ENCODE peak calls at places on chromosome 13, in eight cellular contexts. D is SK-N-SH; K is stomach; H is AG04450; C is left lung; Q is neuronal stem cell; V is endodermal cell; O is CD8-positive, alpha-beta T cell. E is an unnamed sample.

GRCh38 chr13:104006625-104007061 is 940.4 kb upstream of the SLC10A2 start:
- DNase-seq in H (no peak), C (no peak), O (no peak), Q (no peak), K (no peak), D (peak; percentile 31), V (no peak), E (no peak)

GRCh38 chr13:52103386-52103785 is 25.5 kb downstream of the NEK5 start:
- DNase-seq in H (no peak), O (no peak), C (no peak), D (no peak), V (no peak), Q (no peak), K (no peak), E (no peak)

GRCh38 chr13:27117947-27118346 is 53.7 kb downstream of the USP12 start:
- DNase-seq in C (no peak), K (no peak), D (no peak), V (no peak), O (no peak), Q (no peak), H (no peak), E (no peak)

GRCh38 chr13:30346159-30346788 is 38.9 kb upstream of the KATNAL1 start:
- DNase-seq in V (no peak), H (no peak), D (no peak), Q (no peak), C (no peak), K (peak; percentile 59), O (peak; percentile 56), E (no peak)

GRCh38 chr13:76522083-76522755 is 364.0 kb downstream of the KCTD12 start:
- DNase-seq in O (no peak), V (peak; percentile 64), D (peak; percentile 67), Q (no peak), H (no peak), C (no peak), K (no peak), E (no peak)

GRCh38 chr13:34779171-34779570 is 162.9 kb upstream of the NBEA start:
- DNase-seq in H (no peak), V (no peak), K (no peak), Q (no peak), O (no peak), C (no peak), D (no peak), E (no peak)

GRCh38 chr13:40394304-40394983 is 272.0 kb downstream of the FOXO1 start:
- DNase-seq in H (no peak), V (no peak), K (no peak), C (no peak), Q (no peak), D (no peak), O (no peak), E (no peak)

GRCh38 chr13:68350554-68350953 is 1120.4 kb upstream of the PCDH9 start:
- DNase-seq in Q (no peak), V (no peak), D (no peak), C (no peak), O (no peak), H (no peak), K (no peak), E (no peak)

GRCh38 chr13:95754069-95754468 is 77.1 kb downstream of the DNAJC3 start:
- DNase-seq in K (no peak), D (no peak), V (no peak), C (no peak), O (no peak), H (no peak), Q (no peak), E (no peak)

GRCh38 chr13:39273953-39274352 is 235.7 kb downstream of the NHLRC3 start:
- DNase-seq in Q (no peak), V (peak; percentile 67), D (no peak), O (no peak), H (no peak), K (peak; percentile 33), C (no peak), E (peak; percentile 54)

GRCh38 chr13:23161176-23161825 is 19.5 kb upstream of the SGCG start:
- DNase-seq in K (no peak), D (no peak), Q (no peak), C (no peak), H (no peak), O (no peak), V (no peak), E (no peak)

GRCh38 chr13:39566216-39566869 is 36.6 kb downstream of the LHFPL6 start:
- DNase-seq in Q (no peak), K (no peak), H (no peak), C (no peak), D (no peak), O (no peak), V (no peak), E (no peak)

GRCh38 chr13:74562381-74562780 is 428.2 kb upstream of the KLF12 start:
- DNase-seq in O (no peak), Q (no peak), C (no peak), K (no peak), V (no peak), D (no peak), H (no peak), E (no peak)

GRCh38 chr13:44340508-44340907 is 33.1 kb upstream of the SERP2 start:
- DNase-seq in K (no peak), H (no peak), D (no peak), Q (no peak), C (no peak), V (no peak), O (no peak), E (no peak)

GRCh38 chr13:42305503-42305902 is 33.6 kb downstream of the AKAP11 start:
- DNase-seq in K (no peak), Q (no peak), D (no peak), V (no peak), H (no peak), C (no peak), O (no peak), E (no peak)

DNA sequence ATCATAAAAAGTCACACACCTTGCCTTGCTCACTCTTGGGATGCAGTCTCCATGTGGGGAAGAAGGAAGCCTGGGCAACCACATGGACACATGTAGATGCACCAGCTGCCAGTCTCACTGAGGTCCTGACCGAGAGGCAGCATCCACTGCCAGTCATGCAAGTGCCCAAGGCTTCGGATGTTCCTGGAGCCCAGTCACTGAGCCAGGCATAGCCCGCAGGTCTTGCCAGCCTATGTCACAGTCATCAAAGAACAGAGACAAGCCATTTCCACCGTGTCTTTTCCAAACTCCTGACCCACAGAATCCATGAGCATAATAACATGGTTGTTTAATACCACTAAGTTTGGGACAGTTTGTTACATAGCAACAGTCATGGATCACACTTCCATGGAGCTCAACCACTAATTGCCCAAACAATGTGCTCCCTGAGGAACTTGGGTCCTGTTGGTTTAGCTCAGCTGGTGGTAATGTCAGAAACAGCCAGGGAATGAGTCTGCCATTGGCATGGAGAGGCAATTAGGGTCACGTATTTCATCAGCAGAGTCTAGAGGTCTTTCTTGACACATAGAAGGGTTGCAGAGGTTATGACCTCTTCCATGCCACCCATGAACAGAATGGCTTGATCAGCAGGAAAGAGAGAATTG is 21.5 kb downstream of the STARD13 start:
- DNase-seq in Q (no peak), H (no peak), K (no peak), D (no peak), O (no peak), V (no peak), C (no peak), E (no peak)
- H3K4me3 ChIP-seq in Q (no peak overlapping the region), H (no peak overlapping the region), K (no peak overlapping the region), D (no peak overlapping the region), O (no peak overlapping the region), V (no peak overlapping the region), C (no peak overlapping the region), E (no peak overlapping the region)

DNA sequence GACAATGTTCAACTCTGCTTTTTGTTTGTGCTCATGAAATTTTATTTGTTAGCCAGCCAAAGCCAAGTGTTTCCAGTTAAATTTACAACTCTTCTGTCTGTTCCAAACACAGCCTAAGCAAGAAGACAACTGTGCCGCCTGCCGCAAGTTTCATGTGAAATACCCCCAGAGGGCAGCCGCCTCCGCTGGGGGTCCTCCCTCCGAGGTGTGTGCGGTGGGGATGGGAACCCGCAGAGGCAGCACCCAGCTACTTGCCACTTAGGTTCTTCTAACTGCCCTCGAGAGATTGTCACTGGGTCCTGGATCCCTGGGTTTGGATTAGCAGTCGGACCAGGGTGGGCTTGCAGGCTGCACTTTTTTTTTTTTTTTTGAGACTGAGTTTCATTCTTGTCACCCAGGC is 28.5 kb downstream of the ATP11A start:
- DNase-seq in C (peak; percentile 24), H (no peak), O (no peak), K (no peak), V (no peak), D (no peak), Q (no peak), E (no peak)
- H3K27ac ChIP-seq in C (no peak overlapping the region), H (no peak overlapping the region), O (no peak overlapping the region), K (no peak overlapping the region), V (no peak overlapping the region), D (no peak overlapping the region), Q (no peak overlapping the region), E (no peak overlapping the region)

GRCh38 chr13:33536639-33537425 is 251.3 kb upstream of the STARD13 start:
- DNase-seq in C (no peak), O (no peak), D (no peak), V (no peak), Q (no peak), K (no peak), H (peak; percentile 89), E (no peak)
- H3K4me3 ChIP-seq in C (no peak overlapping the region), O (no peak overlapping the region), D (no peak overlapping the region), V (no peak overlapping the region), Q (no peak overlapping the region), K (no peak overlapping the region), H (no peak overlapping the region), E (no peak overlapping the region)

GRCh38 chr13:38167164-38167822 is 182.4 kb upstream of the UFM1 start:
- DNase-seq in V (no peak), C (no peak), O (no peak), H (no peak), D (no peak), Q (no peak), K (no peak), E (no peak)
- H3K27ac ChIP-seq in V (no peak overlapping the region), C (no peak overlapping the region), O (no peak overlapping the region), H (no peak overlapping the region), D (no peak overlapping the region), Q (no peak overlapping the region), K (no peak overlapping the region), E (no peak overlapping the region)

GRCh38 chr13:113448545-113448884 is 4.8 kb downstream of the ADPRHL1 start:
- DNase-seq in Q (no peak), K (peak; percentile 70), V (peak; percentile 62), C (no peak), D (no peak), H (no peak), O (no peak), E (peak; percentile 78)

GRCh38 chr13:113448885-113449692 is 4.2 kb downstream of the ADPRHL1 start:
- DNase-seq in D (no peak), H (no peak), O (peak; percentile 9), V (peak; percentile 43), C (no peak), Q (no peak), K (peak; percentile 86), E (peak; percentile 91)

GRCh38 chr13:113445791-113446487 is 7.3 kb downstream of the ADPRHL1 start:
- DNase-seq in V (peak; percentile 36), C (no peak), O (no peak), K (no peak), D (no peak), Q (no peak), H (no peak), E (no peak)

GRCh38 chr13:113446488-113446854 is 6.8 kb downstream of the ADPRHL1 start:
- DNase-seq in D (no peak), V (no peak), Q (no peak), O (no peak), C (no peak), K (no peak), H (no peak), E (no peak)

GRCh38 chr13:113447596-113447995 is 5.7 kb downstream of the ADPRHL1 start:
- DNase-seq in D (no peak), C (no peak), V (no peak), H (no peak), Q (no peak), K (no peak), O (no peak), E (no peak)
- H3K4me3 ChIP-seq in D (no peak overlapping the region), C (no peak overlapping the region), V (no peak overlapping the region), H (no peak overlapping the region), Q (no peak overlapping the region), K (no peak overlapping the region), O (no peak overlapping the region), E (no peak overlapping the region)